ENCODE peak calls at places on chromosome 14, in six cellular contexts. T is GM12891, M is H1, A is K562, E is HepG2, G is GM12878. D is an unnamed sample.
A peak's percentile ranks its signal among the peaks of the same experiment; 100 is the strongest.

GRCh38 chr14:51533160-51533559 is 118.5 kb upstream of the FRMD6 start:
- DNase-seq in A (no peak), T (no peak), G (no peak), E (no peak), M (no peak), D (no peak)

GRCh38 chr14:88218119-88218915 is 104.8 kb downstream of the KCNK10 start:
- DNase-seq in A (no peak), E (no peak), G (no peak), T (no peak), M (no peak), D (no peak)

GRCh38 chr14:78107171-78107570 is 63.0 kb upstream of the NRXN3 start:
- DNase-seq in A (no peak), G (no peak), T (no peak), M (no peak), E (no peak), D (no peak)

GRCh38 chr14:31420013-31420318 is 384 bp downstream of the HEATR5A start:
- DNase-seq in T (peak; percentile 26), E (peak; percentile 90), G (no peak), M (no peak), A (peak; percentile 66), D (peak; percentile 36)

GRCh38 chr14:65239143-65239672 is 136.9 kb upstream of the MAX start:
- DNase-seq in M (no peak), E (peak; percentile 61), A (peak; percentile 44), G (no peak), T (no peak), D (no peak)

GRCh38 chr14:56194062-56194461 is 75.9 kb downstream of the PELI2 start:
- DNase-seq in E (no peak), T (no peak), M (no peak), G (no peak), A (no peak), D (no peak)

GRCh38 chr14:47040490-47040889 is 388.9 kb upstream of the RPL10L start:
- DNase-seq in T (no peak), A (no peak), E (peak; percentile 3), M (no peak), G (no peak), D (no peak)

GRCh38 chr14:51160871-51161270 is 66.0 kb upstream of the TRIM9 start:
- DNase-seq in A (no peak), T (no peak), E (no peak), G (no peak), M (no peak), D (no peak)

GRCh38 chr14:53596845-53597525 is 359.6 kb downstream of the BMP4 start:
- DNase-seq in A (no peak), G (no peak), E (no peak), T (no peak), M (no peak), D (no peak)

GRCh38 chr14:72291908-72292688 is 359.9 kb downstream of the RGS6 start:
- DNase-seq in E (peak; percentile 24), T (peak; percentile 14), M (peak; percentile 1), G (peak; percentile 31), A (peak; percentile 20), D (peak; percentile 17)

GRCh38 chr14:66495214-66496098 is 9.3 kb downstream of the CCDC196 start:
- DNase-seq in E (peak; percentile 65), M (no peak), T (peak; percentile 2), G (peak; percentile 45), A (peak; percentile 73), D (no peak)

GRCh38 chr14:37974421-37974820 is 233.3 kb upstream of the SSTR1 start:
- DNase-seq in M (no peak), E (no peak), A (no peak), G (no peak), T (no peak), D (no peak)

GRCh38 chr14:101588990-101589389 is 27.7 kb downstream of the DIO3 start:
- DNase-seq in G (no peak), A (no peak), E (peak; percentile 60), M (no peak), T (no peak), D (no peak)

GRCh38 chr14:86654558-86655184 is 1124.7 kb downstream of the FLRT2 start:
- DNase-seq in A (peak; percentile 59), M (no peak), G (no peak), E (peak; percentile 34), T (no peak), D (no peak)

GRCh38 chr14:104285483-104285790 is 147.1 kb downstream of the KIF26A start:
- DNase-seq in A (no peak), E (no peak), M (no peak), T (no peak), G (no peak), D (no peak)

GRCh38 chr14:39107624-39108023 is 4.6 kb upstream of the SEC23A start:
- DNase-seq in T (peak; percentile 21), G (no peak), M (no peak), E (peak; percentile 78), A (peak; percentile 39), D (no peak)

GRCh38 chr14:23360496-23360895 is 4.5 kb downstream of the EFS start:
- DNase-seq in M (no peak), T (no peak), E (peak; percentile 54), A (peak; percentile 14), G (no peak), D (no peak)

GRCh38 chr14:62706217-62706616 is 339.0 kb downstream of the KCNH5 start:
- DNase-seq in G (no peak), A (no peak), M (no peak), E (no peak), T (no peak), D (no peak)

GRCh38 chr14:100238419-100239199 is at the start of gene YY1:
- DNase-seq in T (peak; percentile 96), G (peak; percentile 82), E (peak; percentile 93), A (peak; percentile 96), M (peak; percentile 92), D (peak; percentile 91)
- TF ChIP-seq POLR2A in T (peak; percentile 57), G (peak; percentile 90), E (peak; percentile 64), A (peak; percentile 53), M (peak; percentile 43), D (peak; percentile 52)

GRCh38 chr14:45891417-45892080 is 638.5 kb upstream of the MIS18BP1 start:
- DNase-seq in A (no peak), T (no peak), E (no peak), M (peak; percentile 13), G (no peak), D (no peak)
- TF ChIP-seq POLR2AphosphoS5 in A (no peak), T (no peak), E (no peak), M (no peak), G (no peak), D (no peak)

GRCh38 chr14:68894123-68894522 is 85.0 kb downstream of the ACTN1 start:
- DNase-seq in M (no peak), T (no peak), E (no peak), A (no peak), G (no peak), D (no peak)
- TF ChIP-seq TAF1 in M (no peak), T (no peak), E (no peak), A (no peak), G (no peak), D (no peak)

GRCh38 chr14:77052281-77053044 is 24.0 kb upstream of the IRF2BPL start:
- DNase-seq in A (no peak), G (no peak), E (no peak), M (no peak), T (no peak), D (no peak)
- TF ChIP-seq POLR2A in A (no peak), G (no peak), E (no peak), M (no peak), T (no peak), D (no peak)

DNA sequence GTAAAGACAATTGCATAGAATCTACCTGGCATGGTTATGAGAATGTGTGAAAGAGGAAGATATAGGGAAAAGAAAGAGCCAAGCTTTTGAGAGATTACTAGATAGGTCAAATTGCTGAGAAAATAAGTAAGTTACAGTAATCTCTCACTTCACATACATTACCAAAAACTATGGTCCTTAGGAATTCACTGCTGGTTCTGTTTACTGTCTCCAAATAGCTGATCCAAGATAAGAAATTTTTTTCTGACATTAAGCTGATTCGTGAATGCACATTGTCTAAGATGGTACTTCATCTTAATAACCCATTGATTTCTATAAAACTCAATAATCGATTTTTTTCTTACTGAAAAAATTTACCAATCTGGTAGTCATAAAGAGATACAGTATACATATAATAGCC is 17.4 kb downstream of the SIX1 start:
- DNase-seq in T (no peak), M (no peak), G (no peak), A (no peak), E (no peak), D (no peak)
- TF ChIP-seq POLR2AphosphoS5 in T (no peak), M (no peak), G (no peak), A (no peak), E (no peak), D (no peak)

DNA sequence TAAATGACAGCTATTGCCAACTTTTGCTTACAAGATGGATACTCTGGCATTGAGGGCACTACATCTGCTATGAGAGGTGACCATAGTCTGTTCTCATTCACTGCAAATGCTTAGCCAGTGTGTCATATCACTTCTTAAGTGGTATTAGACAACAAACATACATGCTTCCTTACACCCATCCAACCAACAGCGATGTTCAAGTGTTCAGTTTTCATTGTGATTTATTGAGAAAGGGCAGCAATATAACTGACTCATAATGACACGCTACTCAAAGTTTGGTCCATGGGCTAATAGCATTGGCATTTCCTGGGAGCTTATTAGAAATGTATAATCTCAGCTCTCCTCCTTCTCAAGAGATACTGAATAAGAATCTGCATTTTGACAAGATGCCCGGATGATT is 181.7 kb downstream of the NPAS3 start:
- DNase-seq in A (no peak), T (no peak), G (no peak), M (no peak), E (no peak), D (no peak)
- TF ChIP-seq TAF1 in A (no peak), T (no peak), G (no peak), M (no peak), E (no peak), D (no peak)

DNA sequence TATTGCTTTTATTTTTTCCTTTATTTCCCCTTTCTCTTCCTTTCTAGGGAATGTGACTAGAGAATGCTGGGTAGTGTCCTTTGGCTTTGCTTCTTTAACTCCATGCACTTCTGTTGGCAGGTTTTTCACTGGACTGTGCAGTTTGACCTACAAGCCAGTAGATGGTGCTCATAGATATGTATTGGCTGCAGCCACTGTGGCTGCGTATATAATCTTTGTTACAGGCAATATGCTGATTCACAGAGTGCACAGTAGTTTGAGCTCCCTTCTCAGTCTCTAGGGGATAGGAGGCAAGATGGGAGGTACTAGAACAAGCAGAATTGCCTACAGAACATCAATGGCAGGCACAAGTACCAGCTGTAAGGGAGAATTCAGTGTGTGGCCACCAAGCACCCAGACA is 503.5 kb downstream of the LRFN5 start:
- DNase-seq in E (peak; percentile 27), G (no peak), T (peak; percentile 3), M (no peak), A (no peak), D (no peak)
- TF ChIP-seq POLR2A in E (no peak), G (no peak), T (no peak), M (no peak), A (no peak), D (no peak)

DNA sequence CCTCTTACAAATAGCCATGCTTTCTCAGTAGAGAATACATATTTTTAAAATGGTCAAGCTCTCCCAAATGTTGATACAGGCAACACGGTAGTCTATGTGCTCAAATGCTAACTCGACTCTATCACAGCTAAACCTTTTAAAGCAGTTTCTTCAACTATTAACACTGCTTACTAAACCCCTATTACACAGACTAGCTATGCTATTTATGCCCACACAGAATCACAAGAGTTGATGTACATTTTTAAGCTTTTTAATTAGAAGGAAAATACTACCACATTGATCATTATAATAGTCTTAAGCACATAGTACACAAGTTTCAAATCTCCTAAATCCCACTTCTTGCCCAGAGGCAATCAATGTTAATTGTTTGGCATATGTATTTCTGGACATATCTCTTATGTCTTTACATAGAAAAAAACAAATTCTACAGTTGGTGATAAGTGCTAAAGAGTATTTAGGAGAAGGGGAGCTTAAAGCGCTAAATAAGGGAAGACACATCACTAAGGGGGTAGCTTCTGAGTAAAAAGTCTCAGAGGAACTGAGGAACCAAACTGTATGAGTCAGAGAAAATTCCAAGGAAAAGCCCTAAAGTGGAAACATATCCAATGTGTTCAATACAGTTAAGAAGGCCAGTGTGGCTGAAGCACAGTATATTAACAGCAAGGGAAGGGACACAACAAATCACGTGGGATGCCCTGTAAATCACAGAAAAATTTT is 13.7 kb downstream of the HNRNPC start:
- DNase-seq in G (no peak), T (no peak), A (no peak), M (no peak), E (no peak), D (no peak)
- TF ChIP-seq POLR2AphosphoS5 in G (no peak), T (peak; percentile 65), A (no peak), M (peak; percentile 33), E (no peak), D (no peak)

D was measured in GM12892.